ENCODE peak calls at places on chromosomes 12 and 14, in eight cellular contexts. E, I, A, T, X, F, O and D are unnamed samples.

GRCh38 chr12:52066346-52067080 is 3.3 kb upstream of the ATG101 start:
- DNase-seq in E (no peak), I (no peak), A (no peak), T (no peak), X (no peak), F (no peak), O (peak), D (no peak)

GRCh38 chr14:26820578-26820977 is 222.7 kb upstream of the NOVA1 start:
- DNase-seq in E (no peak), I (no peak), A (no peak), T (no peak), X (no peak), F (no peak), O (no peak), D (no peak)

GRCh38 chr12:129964300-129964699 is 60.5 kb upstream of the TMEM132D start:
- DNase-seq in E (no peak), I (no peak), A (no peak), T (no peak), X (no peak), F (no peak), O (no peak), D (no peak)

GRCh38 chr12:72632286-72632685 is 360.1 kb downstream of the TRHDE start:
- DNase-seq in E (no peak), I (no peak), A (no peak), T (no peak), X (peak), F (no peak), O (peak), D (no peak)

GRCh38 chr14:65016461-65016860 is 29.8 kb downstream of the FNTB start:
- DNase-seq in E (no peak), I (no peak), A (no peak), T (peak), X (no peak), F (no peak), O (no peak), D (no peak)

GRCh38 chr12:71009414-71010142 is 89.0 kb upstream of the PTPRR start:
- DNase-seq in E (no peak), I (no peak), A (no peak), T (no peak), X (no peak), F (no peak), O (no peak), D (no peak)

GRCh38 chr12:53096761-53097160 is 706 bp upstream of the IGFBP6 start:
- DNase-seq in E (no peak), I (no peak), A (no peak), T (no peak), X (no peak), F (no peak), O (no peak), D (no peak)

GRCh38 chr12:69898236-69898635 is 73.2 kb downstream of the MYRFL start:
- DNase-seq in E (no peak), I (no peak), A (peak), T (no peak), X (peak), F (no peak), O (peak), D (no peak)

GRCh38 chr14:51165415-51165814 is 70.5 kb upstream of the TRIM9 start:
- DNase-seq in E (no peak), I (no peak), A (peak), T (no peak), X (no peak), F (no peak), O (no peak), D (no peak)

GRCh38 chr12:31118831-31119530 is 45.3 kb downstream of the DDX11 start:
- DNase-seq in E (peak), I (peak), A (no peak), T (peak), X (no peak), F (peak), O (no peak), D (peak)

GRCh38 chr12:75661927-75662326 is 150.5 kb upstream of the KRR1 start:
- DNase-seq in E (no peak), I (no peak), A (no peak), T (no peak), X (peak), F (no peak), O (peak), D (no peak)

GRCh38 chr14:23539209-23539866 is 12.2 kb downstream of the ZFHX2 start:
- DNase-seq in E (peak), I (no peak), A (peak), T (peak), X (no peak), F (peak), O (peak), D (peak)

GRCh38 chr12:123660328-123660727 is 10.6 kb upstream of the TCTN2 start:
- DNase-seq in E (peak), I (no peak), A (peak), T (no peak), X (peak), F (no peak), O (peak), D (no peak)

GRCh38 chr14:59425322-59425945 is 39.7 kb downstream of the GPR135 start:
- DNase-seq in E (no peak), I (no peak), A (no peak), T (no peak), X (peak), F (peak), O (peak), D (no peak)